ENCODE peak calls at places on chromosome 3, in ten cellular contexts. F is ovary, X is K562, B is transverse colon, D is A549, M is suprapubic skin, U is tibial nerve, J is sigmoid colon, G is SK-N-SH, A is HepG2. L is an unnamed sample.

GRCh38 chr3:69342074-69342473 is 43.8 kb downstream of the FRMD4B start:
- DNase-seq in A (no peak), X (no peak), U (no peak), B (no peak), D (no peak), F (no peak), M (no peak), J (no peak), G (no peak), L (no peak)

GRCh38 chr3:49616491-49616941 is 57.6 kb upstream of the APEH start:
- DNase-seq in B (no peak), M (peak; percentile 63), U (no peak), A (no peak), D (no peak), G (no peak), F (no peak), X (no peak), J (no peak), L (no peak)

GRCh38 chr3:81592101-81592500 is 169.3 kb downstream of the GBE1 start:
- DNase-seq in X (no peak), B (no peak), U (no peak), J (no peak), M (no peak), A (no peak), F (no peak), G (no peak), D (no peak), L (no peak)

GRCh38 chr3:110383356-110383755 is 688.3 kb upstream of the NECTIN3 start:
- DNase-seq in M (no peak), A (no peak), U (no peak), G (no peak), B (no peak), J (no peak), F (no peak), X (no peak), D (no peak), L (no peak)

GRCh38 chr3:197226179-197226578 is 72.2 kb downstream of the DLG1 start:
- DNase-seq in G (peak; percentile 37), B (no peak), A (no peak), F (no peak), J (no peak), U (no peak), M (no peak), X (no peak), D (no peak), L (no peak)

GRCh38 chr3:125359700-125360099 is 15.4 kb downstream of the ZNF148 start:
- DNase-seq in F (no peak), D (no peak), M (no peak), A (no peak), B (no peak), G (peak; percentile 23), U (no peak), X (no peak), J (no peak), L (no peak)

GRCh38 chr3:114973576-114973975 is 173.5 kb downstream of the ZBTB20 start:
- DNase-seq in X (no peak), U (no peak), D (no peak), M (no peak), B (no peak), J (no peak), A (no peak), F (no peak), G (no peak), L (no peak)

GRCh38 chr3:14765576-14766427 is 53.0 kb upstream of the FGD5 start:
- DNase-seq in F (no peak), J (no peak), A (no peak), X (no peak), M (no peak), B (no peak), G (peak; percentile 63), U (no peak), D (no peak), L (no peak)

GRCh38 chr3:124599779-124600693 is 130.2 kb upstream of the UMPS start:
- DNase-seq in B (peak; percentile 55), J (no peak), X (no peak), A (peak; percentile 53), D (no peak), M (no peak), U (no peak), F (no peak), G (no peak), L (no peak)

GRCh38 chr3:52056521-52056967 is at the start of gene DUSP7:
- DNase-seq in U (peak; percentile 38), X (peak; percentile 73), J (peak; percentile 80), B (peak; percentile 77), M (no peak), A (no peak), G (peak; percentile 88), D (peak; percentile 21), F (peak; percentile 75), L (peak; percentile 79)

GRCh38 chr3:175338775-175339535 is 479.8 kb downstream of the NAALADL2 start:
- DNase-seq in U (peak; percentile 9), G (no peak), X (no peak), B (peak; percentile 11), J (no peak), F (no peak), D (peak; percentile 10), A (no peak), M (no peak), L (peak; percentile 26)
- TF ChIP-seq EP300 in U (no peak), G (no peak), X (no peak), B (no peak), J (no peak), F (no peak), D (no peak), A (no peak), M (no peak), L (no peak)

GRCh38 chr3:123069021-123069381 is 2.2 kb downstream of the PDIA5 start:
- DNase-seq in M (no peak), B (no peak), G (no peak), X (peak; percentile 30), F (no peak), A (peak; percentile 26), J (no peak), U (no peak), D (no peak), L (peak; percentile 78)
- H3K4me3 ChIP-seq in M (peak overlapping the region; percentile 87), B (no peak overlapping the region), G (no peak overlapping the region), X (peak overlapping the region; percentile 83), F (no peak overlapping the region), A (peak overlapping the region; percentile 76), J (no peak overlapping the region), U (no peak overlapping the region), D (peak overlapping the region; percentile 98), L (peak overlapping the region; percentile 65)

GRCh38 chr3:5218815-5219214 is 31.3 kb downstream of the EDEM1 start:
- DNase-seq in J (no peak), X (no peak), M (no peak), U (no peak), D (no peak), B (no peak), A (no peak), F (no peak), G (no peak), L (no peak)

GRCh38 chr3:5220667-5221431 is 33.3 kb downstream of the EDEM1 start:
- DNase-seq in D (no peak), G (no peak), X (no peak), U (no peak), A (no peak), F (no peak), J (no peak), M (no peak), B (no peak), L (no peak)

GRCh38 chr3:5220193-5220592 is 32.7 kb downstream of the EDEM1 start:
- DNase-seq in D (no peak), B (no peak), X (no peak), A (no peak), J (no peak), G (no peak), F (no peak), U (no peak), M (no peak), L (no peak)

GRCh38 chr3:5219216-5219615 is 31.7 kb downstream of the EDEM1 start:
- DNase-seq in G (no peak), A (no peak), U (no peak), F (no peak), M (no peak), D (no peak), J (no peak), B (no peak), X (no peak), L (no peak)

GRCh38 chr3:5217824-5218595 is 30.5 kb downstream of the EDEM1 start:
- DNase-seq in M (no peak), A (no peak), G (no peak), F (peak; percentile 64), J (no peak), B (no peak), X (no peak), D (no peak), U (no peak), L (no peak)
- H3K4me1 ChIP-seq in M (no peaks in the 10 kb centered on the region), A (peaks cover 33% of the 10 kb centered on the region), G (no peaks in the 10 kb centered on the region), F (peaks cover 2% of the 10 kb centered on the region), J (peaks cover 11% of the 10 kb centered on the region), B (no peaks in the 10 kb centered on the region), X (no peaks in the 10 kb centered on the region), D (no peaks in the 10 kb centered on the region), U (no peaks in the 10 kb centered on the region), L (no peaks in the 10 kb centered on the region)

GRCh38 chr3:72745146-72745976 is 102.9 kb downstream of the SHQ1 start:
- DNase-seq in D (no peak), U (no peak), A (no peak), M (no peak), G (no peak), X (no peak), B (peak; percentile 56), F (no peak), J (no peak), L (peak; percentile 50)

GRCh38 chr3:72744330-72744729 is 103.9 kb downstream of the SHQ1 start:
- DNase-seq in A (peak; percentile 56), G (no peak), D (no peak), M (no peak), U (no peak), F (no peak), J (no peak), X (no peak), B (no peak), L (no peak)

GRCh38 chr3:72738752-72739520 is 109.3 kb downstream of the SHQ1 start:
- DNase-seq in U (no peak), B (peak; percentile 67), A (no peak), M (no peak), J (no peak), G (peak; percentile 97), F (no peak), X (peak; percentile 85), D (peak; percentile 86), L (peak; percentile 50)

DNA sequence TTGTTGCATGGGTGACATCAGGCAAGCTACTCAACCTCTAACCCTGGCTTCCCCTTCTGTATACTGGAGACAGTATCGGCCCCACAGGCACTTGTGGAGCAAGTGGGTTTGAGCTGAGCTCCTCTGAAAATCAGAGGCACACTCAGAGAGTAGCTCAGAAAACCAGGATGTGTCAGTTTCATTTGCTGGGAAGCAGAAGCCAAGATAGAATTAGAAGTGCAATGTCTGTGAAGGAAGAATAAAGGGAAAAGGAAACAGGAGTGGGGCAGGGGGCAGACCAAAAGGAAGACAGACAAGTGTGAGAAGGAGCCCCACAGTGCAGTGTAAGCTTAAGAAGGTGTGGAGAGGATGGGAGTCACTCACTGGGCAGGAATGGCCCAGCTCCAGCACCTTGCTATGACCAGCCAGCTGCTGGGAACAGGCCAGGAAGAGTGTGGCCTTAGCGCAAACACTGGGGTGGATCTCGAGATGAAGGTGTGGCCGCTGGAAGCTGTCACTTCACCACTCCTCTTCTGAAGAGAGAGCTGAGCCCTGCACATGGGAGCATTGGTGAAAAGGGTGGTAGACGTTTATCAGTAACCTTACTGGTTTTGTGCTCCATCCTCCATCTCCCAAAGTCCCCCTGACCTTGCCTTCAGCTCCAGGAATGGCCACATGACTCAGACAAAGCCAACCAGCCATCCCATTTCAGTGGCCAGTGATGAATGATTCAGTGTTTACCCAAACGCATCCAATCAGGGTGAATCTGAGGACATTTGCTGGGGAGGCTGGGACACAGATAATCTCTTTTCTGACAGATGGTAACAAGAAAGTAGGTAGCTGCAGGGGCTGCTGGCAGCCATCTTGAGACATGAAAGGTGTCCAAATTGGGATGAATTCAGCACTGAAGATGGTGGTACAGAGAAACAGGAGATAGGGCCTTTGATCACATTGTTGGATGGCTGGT is 108.5 kb downstream of the SHQ1 start:
- DNase-seq in A (no peak), D (no peak), G (no peak), M (no peak), B (peak; percentile 35), X (peak; percentile 39), F (no peak), J (no peak), U (no peak), L (no peak)
- TF ChIP-seq EP300 in A (no peak), D (no peak), G (no peak), M (no peak), B (no peak), X (peak; percentile 56), F (no peak), J (no peak), U (no peak), L (no peak)